ENCODE peak calls at places on chromosomes 3 and 15, in ten cellular contexts. D is Kasumi-1; J is bronchial epithelial cell; Q is A549; X is AG10803; H is stimulated activated CD8-positive, alpha-beta memory T cell treated with anti-CD3 and anti-CD28 coated beads, Interleukin-4, amount 100 ng/mL, for 48 hours; B is ovary; Z is cerebellar cortex; V is sigmoid colon; W is activated naive CD4-positive, alpha-beta T cell treated with anti-CD3 and anti-CD28 coated beads for 36 hours. L is an unnamed sample.

GRCh38 chr15:25869696-25870095 is 6.6 kb upstream of the ATP10A start:
- DNase-seq in D (no peak), J (no peak), Q (no peak), X (no peak), H (no peak), B (no peak), Z (no peak), V (no peak), W (no peak), L (no peak)

GRCh38 chr15:32802296-32802936 is 84.6 kb downstream of the GREM1 start:
- DNase-seq in D (no peak), J (peak), Q (no peak), X (peak), H (peak), B (no peak), Z (no peak), V (no peak), W (peak), L (no peak)

GRCh38 chr3:158642474-158643210 is 1.7 kb upstream of the GFM1 start:
- DNase-seq in D (no peak), J (no peak), Q (no peak), X (no peak), H (no peak), B (no peak), Z (no peak), V (no peak), W (no peak), L (no peak)

GRCh38 chr3:16511561-16512434 is 1.7 kb downstream of the RFTN1 start:
- DNase-seq in D (peak), J (peak), Q (no peak), X (peak), H (peak), B (peak), Z (no peak), V (peak), W (peak), L (no peak)

GRCh38 chr3:37661615-37662306 is 199.9 kb upstream of the CTDSPL start:
- DNase-seq in D (no peak), J (no peak), Q (no peak), X (no peak), H (no peak), B (no peak), Z (no peak), V (peak), W (no peak), L (no peak)

GRCh38 chr15:75867428-75867827 is 24.2 kb downstream of the UBE2Q2 start:
- DNase-seq in D (no peak), J (no peak), Q (no peak), X (no peak), H (no peak), B (no peak), Z (no peak), V (no peak), W (no peak), L (no peak)

GRCh38 chr3:127489357-127489756 is 101.2 kb downstream of the TPRA1 start:
- DNase-seq in D (no peak), J (no peak), Q (no peak), X (no peak), H (no peak), B (no peak), Z (no peak), V (no peak), W (no peak), L (no peak)

GRCh38 chr3:182644013-182644412 is 149.3 kb upstream of the ATP11B start:
- DNase-seq in D (no peak), J (no peak), Q (no peak), X (no peak), H (no peak), B (no peak), Z (no peak), V (no peak), W (no peak), L (no peak)

GRCh38 chr3:94564247-94564646 is 501.4 kb downstream of the NSUN3 start:
- DNase-seq in D (no peak), J (no peak), Q (no peak), X (no peak), H (no peak), B (no peak), Z (no peak), V (no peak), W (no peak), L (no peak)

GRCh38 chr15:92425578-92426225 is 32.0 kb downstream of the ST8SIA2 start:
- DNase-seq in D (no peak), J (no peak), Q (no peak), X (no peak), H (no peak), B (no peak), Z (no peak), V (no peak), W (no peak), L (no peak)

GRCh38 chr3:123447749-123448502 is 964 bp downstream of the ADCY5 start:
- DNase-seq in D (peak), J (no peak), Q (no peak), X (no peak), H (peak), B (peak), Z (no peak), V (no peak), W (peak), L (peak)